ENCODE peak calls at places on chromosomes 3 and 15, in four cellular contexts. Q is left cardiac atrium; Z is stimulated activated effector memory CD8-positive, alpha-beta T cell treated with anti-CD3 and anti-CD28 coated beads, Interleukin-12 subunit alpha, Interleukin-12 subunit beta, amount 100 ng/mL, for 72 hours; T is substantia nigra. P is an unnamed sample.

GRCh38 chr15:52233405-52233804 is 42.2 kb upstream of the GNB5 start:
- DNase-seq in Q (peak), Z (no peak), T (no peak), P (no peak)

GRCh38 chr15:77497108-77497737 is 76.5 kb downstream of the HMG20A start:
- DNase-seq in Q (peak), Z (no peak), T (peak), P (peak)

GRCh38 chr3:70065666-70066253 is 66.2 kb downstream of the SAMMSON start:
- DNase-seq in Q (no peak), Z (no peak), T (no peak), P (no peak)

GRCh38 chr3:169403855-169404254 is 259.7 kb downstream of the MECOM start:
- DNase-seq in Q (no peak), Z (no peak), T (no peak), P (no peak)

GRCh38 chr15:85024509-85025336 is 43.1 kb downstream of the PDE8A start:
- DNase-seq in Q (no peak), Z (no peak), T (no peak), P (no peak)

GRCh38 chr3:69776926-69777581 is 37.8 kb downstream of the MITF start:
- DNase-seq in Q (no peak), Z (no peak), T (no peak), P (no peak)

GRCh38 chr3:59809750-59810444 is 760.1 kb upstream of the CFAP20DC start:
- DNase-seq in Q (no peak), Z (no peak), T (no peak), P (peak)

GRCh38 chr15:85362436-85363048 is 17.9 kb upstream of the AKAP13 start:
- DNase-seq in Q (no peak), Z (no peak), T (no peak), P (no peak)

GRCh38 chr3:194472290-194472920 is 14.4 kb downstream of the ATP13A3 start:
- DNase-seq in Q (no peak), Z (no peak), T (no peak), P (peak)

GRCh38 chr15:78739996-78740903 is 71.0 kb downstream of the ADAMTS7 start:
- DNase-seq in Q (no peak), Z (peak), T (no peak), P (no peak)

GRCh38 chr3:52053307-52054304 is 2.8 kb downstream of the DUSP7 start:
- DNase-seq in Q (no peak), Z (peak), T (peak), P (no peak)

GRCh38 chr15:53716909-53717878 is 42.3 kb downstream of the WDR72 start:
- DNase-seq in Q (no peak), Z (no peak), T (no peak), P (no peak)

GRCh38 chr15:60370804-60371700 is 26.7 kb downstream of the ANXA2 start:
- DNase-seq in Q (peak), Z (no peak), T (no peak), P (peak)

GRCh38 chr3:168885028-168885427 is 778.5 kb downstream of the MECOM start:
- DNase-seq in Q (no peak), Z (no peak), T (no peak), P (no peak)

GRCh38 chr3:108153451-108153981 is 62.7 kb upstream of the CD47 start:
- DNase-seq in Q (no peak), Z (peak), T (no peak), P (no peak)

GRCh38 chr15:36808401-36809160 is 229.2 kb downstream of the CDIN1 start:
- DNase-seq in Q (no peak), Z (no peak), T (no peak), P (no peak)

GRCh38 chr3:129010316-129010956 is 9.3 kb downstream of the EFCC1 start:
- DNase-seq in Q (no peak), Z (no peak), T (no peak), P (no peak)

GRCh38 chr15:83108266-83109219 is 1.1 kb downstream of the TM6SF1 start:
- DNase-seq in Q (peak), Z (peak), T (peak), P (peak)

GRCh38 chr3:173008978-173009377 is 132.1 kb downstream of the SPATA16 start:
- DNase-seq in Q (no peak), Z (no peak), T (no peak), P (no peak)

GRCh38 chr3:35739964-35740527 is 100.7 kb downstream of the ARPP21 start:
- DNase-seq in Q (no peak), Z (no peak), T (no peak), P (no peak)

GRCh38 chr3:165279471-165279870 is 83.3 kb upstream of the SLITRK3 start:
- DNase-seq in Q (no peak), Z (no peak), T (no peak), P (no peak)

GRCh38 chr3:69855436-69856162 is 116.3 kb downstream of the MITF start:
- DNase-seq in Q (no peak), Z (no peak), T (no peak), P (no peak)

GRCh38 chr3:134314588-134315285 is 59.5 kb downstream of the AMOTL2 start:
- DNase-seq in Q (no peak), Z (no peak), T (no peak), P (peak)

GRCh38 chr15:89642106-89642505 is 13.2 kb downstream of the KIF7 start:
- DNase-seq in Q (no peak), Z (no peak), T (no peak), P (no peak)

GRCh38 chr3:64438837-64439236 is 213.6 kb upstream of the PRICKLE2 start:
- DNase-seq in Q (no peak), Z (no peak), T (peak), P (no peak)

GRCh38 chr15:47184405-47185221 is 532.7 kb upstream of the SEMA6D start:
- DNase-seq in Q (peak), Z (no peak), T (no peak), P (no peak)

GRCh38 chr3:195582947-195583346 is 793 bp downstream of the APOD start:
- DNase-seq in Q (no peak), Z (no peak), T (no peak), P (no peak)

GRCh38 chr3:65230251-65231140 is 542.7 kb upstream of the ADAMTS9 start:
- DNase-seq in Q (no peak), Z (no peak), T (no peak), P (no peak)

GRCh38 chr3:157916672-157917071 is 189.5 kb downstream of the SHOX2 start:
- DNase-seq in Q (no peak), Z (no peak), T (no peak), P (no peak)

GRCh38 chr3:191499307-191500125 is 38.6 kb downstream of the PYDC2 start:
- DNase-seq in Q (peak), Z (no peak), T (peak), P (no peak)

GRCh38 chr3:187836848-187837770 is 91.8 kb upstream of the BCL6 start:
- DNase-seq in Q (no peak), Z (no peak), T (no peak), P (no peak)

GRCh38 chr15:76939715-76940114 is 8.2 kb downstream of the RCN2 start:
- DNase-seq in Q (no peak), Z (no peak), T (no peak), P (no peak)

GRCh38 chr15:83732196-83732595 is 78.3 kb downstream of the ADAMTSL3 start:
- DNase-seq in Q (no peak), Z (no peak), T (no peak), P (no peak)

GRCh38 chr15:81256916-81257315 is 60.2 kb downstream of the IL16 start:
- DNase-seq in Q (no peak), Z (no peak), T (no peak), P (no peak)

GRCh38 chr15:74134387-74135027 is 4.1 kb downstream of the ISLR2 start:
- DNase-seq in Q (peak), Z (peak), T (no peak), P (no peak)

GRCh38 chr15:65275728-65276126 is 11.0 kb downstream of the PARP16 start:
- DNase-seq in Q (no peak), Z (no peak), T (no peak), P (no peak)